ENCODE peak calls at places on chromosomes 13 and 19, in six cellular contexts. J is GM12878, V is K562, Y is HCT116, P is HepG2, R is H1. I is an unnamed sample.
A peak's percentile ranks its signal among the peaks of the same experiment; 100 is the strongest.

GRCh38 chr13:112814905-112815585 is 125.2 kb downstream of the ATP11A start:
- DNase-seq in J (no peak), V (no peak), Y (no peak), P (no peak), R (no peak), I (no peak)

GRCh38 chr13:24313449-24313848 is 4.1 kb downstream of the C1QTNF9 start:
- DNase-seq in J (no peak), V (no peak), Y (no peak), P (no peak), R (no peak), I (peak; percentile 13)

GRCh38 chr19:10419646-10420443 is 493 bp upstream of the PDE4A start:
- DNase-seq in J (no peak), V (peak; percentile 91), Y (peak; percentile 84), P (no peak), R (peak; percentile 92), I (peak; percentile 63)

GRCh38 chr13:113210834-113211233 is 1.4 kb downstream of the CUL4A start:
- DNase-seq in J (no peak), V (no peak), Y (no peak), P (no peak), R (no peak), I (no peak)

GRCh38 chr19:47232422-47233211 is 1.6 kb upstream of the BBC3 start:
- DNase-seq in J (no peak), V (peak; percentile 6), Y (no peak), P (no peak), R (no peak), I (no peak)

GRCh38 chr13:110405597-110406450 is 98.7 kb downstream of the COL4A2 start:
- DNase-seq in J (no peak), V (no peak), Y (no peak), P (no peak), R (no peak), I (no peak)

GRCh38 chr13:54593504-54593903 is 1564.9 kb downstream of the OLFM4 start:
- DNase-seq in J (no peak), V (no peak), Y (no peak), P (no peak), R (no peak), I (no peak)

GRCh38 chr13:112688560-112689497 is 1.0 kb upstream of the ATP11A start:
- DNase-seq in J (no peak), V (no peak), Y (no peak), P (peak; percentile 24), R (peak; percentile 65), I (no peak)

GRCh38 chr19:325173-325936 is 19.2 kb downstream of the MIER2 start:
- DNase-seq in J (no peak), V (no peak), Y (no peak), P (no peak), R (no peak), I (no peak)

GRCh38 chr19:48492925-48493717 is 18.5 kb downstream of the LMTK3 start:
- DNase-seq in J (peak; percentile 48), V (peak; percentile 95), Y (peak; percentile 98), P (peak; percentile 82), R (peak; percentile 98), I (peak; percentile 98)

GRCh38 chr13:27044837-27045570 is 126.6 kb downstream of the USP12 start:
- DNase-seq in J (peak; percentile 33), V (no peak), Y (no peak), P (no peak), R (peak; percentile 35), I (no peak)

GRCh38 chr19:2089001-2089711 is 7.0 kb downstream of the MOB3A start:
- DNase-seq in J (peak; percentile 78), V (no peak), Y (no peak), P (no peak), R (no peak), I (no peak)

GRCh38 chr19:8490873-8491272 is 11.6 kb downstream of the PRAM1 start:
- DNase-seq in J (no peak), V (no peak), Y (no peak), P (no peak), R (no peak), I (no peak)

GRCh38 chr19:31586282-31586681 is 237.0 kb upstream of the TSHZ3 start:
- DNase-seq in J (no peak), V (no peak), Y (no peak), P (no peak), R (no peak), I (no peak)

GRCh38 chr19:27905074-27905473 is 1307.9 kb downstream of the UQCRFS1 start:
- DNase-seq in J (no peak), V (no peak), Y (no peak), P (no peak), R (no peak), I (no peak)

GRCh38 chr13:79779761-79780160 is 298.8 kb downstream of the NDFIP2 start:
- DNase-seq in J (no peak), V (no peak), Y (no peak), P (peak; percentile 12), R (no peak), I (no peak)

GRCh38 chr13:60463787-60464186 is 66.8 kb downstream of the TDRD3 start:
- DNase-seq in J (no peak), V (no peak), Y (no peak), P (no peak), R (no peak), I (no peak)

GRCh38 chr19:30450101-30450500 is 77.9 kb downstream of the ZNF536 start:
- DNase-seq in J (no peak), V (no peak), Y (no peak), P (no peak), R (no peak), I (no peak)

GRCh38 chr13:113407531-113408393 is 43.8 kb upstream of the GRTP1 start:
- DNase-seq in J (no peak), V (no peak), Y (no peak), P (no peak), R (no peak), I (no peak)

GRCh38 chr19:19525611-19526380 is 2.9 kb upstream of the YJEFN3 start:
- DNase-seq in J (no peak), V (no peak), Y (no peak), P (no peak), R (no peak), I (no peak)

GRCh38 chr19:51703655-51704515 is 10.8 kb downstream of the SPACA6 start:
- DNase-seq in J (peak; percentile 45), V (peak; percentile 95), Y (peak; percentile 80), P (peak; percentile 77), R (peak; percentile 97), I (peak; percentile 90)

GRCh38 chr13:30026093-30026492 is 175.7 kb upstream of the UBL3 start:
- DNase-seq in J (no peak), V (no peak), Y (no peak), P (no peak), R (no peak), I (no peak)

GRCh38 chr13:47334173-47334572 is 437.3 kb upstream of the HTR2A start:
- DNase-seq in J (no peak), V (no peak), Y (no peak), P (no peak), R (no peak), I (no peak)

GRCh38 chr19:3950871-3951861 is 18.3 kb downstream of the NMRK2 start:
- DNase-seq in J (no peak), V (peak; percentile 81), Y (no peak), P (no peak), R (no peak), I (no peak)

GRCh38 chr19:9961103-9961502 is 24.8 kb upstream of the OLFM2 start:
- DNase-seq in J (no peak), V (no peak), Y (no peak), P (no peak), R (no peak), I (no peak)

GRCh38 chr13:28318418-28318995 is 176.4 kb downstream of the FLT1 start:
- DNase-seq in J (no peak), V (no peak), Y (no peak), P (no peak), R (no peak), I (no peak)

GRCh38 chr13:45133396-45134118 is 13.2 kb downstream of the GTF2F2 start:
- DNase-seq in J (no peak), V (no peak), Y (peak; percentile 23), P (no peak), R (no peak), I (no peak)

GRCh38 chr13:22915442-22916082 is 265.2 kb upstream of the SGCG start:
- DNase-seq in J (no peak), V (peak; percentile 22), Y (peak; percentile 22), P (no peak), R (peak; percentile 84), I (peak; percentile 24)

DNA sequence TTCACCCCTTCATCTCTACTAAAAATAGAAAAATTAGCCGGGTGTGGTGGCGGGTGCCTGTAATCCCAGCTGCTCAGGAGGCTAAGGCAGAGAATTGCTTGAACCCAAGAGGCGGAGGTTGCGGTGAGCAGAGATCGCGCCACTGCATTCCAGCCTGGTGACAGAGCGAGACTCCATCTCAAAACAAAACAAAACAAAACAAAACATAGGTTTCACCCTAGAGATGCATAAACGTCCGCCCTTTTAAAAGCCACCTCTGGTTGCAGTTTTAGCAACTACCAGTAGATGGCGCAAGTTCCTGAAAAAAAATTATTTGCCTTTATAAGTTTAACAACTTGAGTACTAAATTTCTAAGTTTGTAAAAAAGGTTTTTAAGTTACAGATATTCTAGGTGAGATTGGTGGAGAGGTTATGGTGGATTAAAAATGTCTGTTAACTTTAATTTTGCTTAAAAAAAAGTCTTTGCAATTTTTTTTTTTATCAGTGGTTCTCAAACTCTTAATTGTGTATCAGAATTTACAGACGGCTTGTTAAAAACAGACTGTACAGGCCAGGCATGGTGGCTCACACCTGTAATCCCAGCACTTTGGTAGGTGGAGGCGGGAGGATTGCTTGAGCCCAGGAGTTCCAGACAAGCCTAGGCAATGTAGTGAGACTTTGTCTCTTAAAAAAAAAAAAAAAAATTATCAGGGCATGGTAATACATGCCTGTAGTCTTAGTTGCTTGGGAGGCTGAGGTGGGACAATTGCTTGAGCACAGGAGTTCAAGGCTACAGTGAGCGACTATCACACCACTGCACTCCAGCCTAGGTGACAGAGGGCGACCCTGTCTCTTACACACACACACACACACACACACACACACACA is 42.1 kb downstream of the NAA16 start:
- DNase-seq in J (peak; percentile 30), V (peak; percentile 21), Y (peak; percentile 62), P (peak; percentile 35), R (no peak), I (no peak)
- TF ChIP-seq JUND in J (no peak), V (no peak), Y (no peak), P (no peak), R (no peak), I (no peak)

DNA sequence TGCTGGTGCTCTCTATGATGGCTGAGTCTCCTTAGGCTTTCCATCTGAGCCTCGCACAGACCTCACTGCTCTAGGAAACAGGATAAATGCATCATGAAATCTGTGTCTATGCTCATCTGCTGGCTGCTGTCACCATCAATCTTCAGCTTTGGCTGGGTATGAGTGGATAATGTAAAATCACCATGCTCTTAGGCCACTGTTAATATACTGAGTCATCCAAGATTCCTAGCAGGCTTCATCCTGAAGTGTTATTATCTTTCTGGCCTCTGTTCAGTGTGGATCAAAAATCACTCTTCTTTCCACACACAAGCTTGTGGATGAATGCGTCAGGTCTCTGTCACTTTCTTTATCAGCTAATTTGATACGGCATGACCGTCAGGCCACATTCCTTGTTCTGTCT is 317.4 kb downstream of the NALCN start:
- DNase-seq in J (no peak), V (no peak), Y (no peak), P (no peak), R (no peak), I (no peak)
- TF ChIP-seq JUND in J (no peak), V (no peak), Y (no peak), P (no peak), R (no peak), I (no peak)

GRCh38 chr19:41192574-41193419 is at the start of gene CYP2S1:
- DNase-seq in J (no peak), V (peak; percentile 94), Y (peak; percentile 15), P (no peak), R (peak; percentile 85), I (peak; percentile 65)
- TF ChIP-seq JUND in J (no peak), V (no peak), Y (no peak), P (no peak), R (no peak), I (no peak)

GRCh38 chr19:36916991-36917390 is 859 bp downstream of the ZNF568 start:
- DNase-seq in J (no peak), V (no peak), Y (no peak), P (no peak), R (no peak), I (peak; percentile 6)
- TF ChIP-seq JUND in J (no peak), V (no peak), Y (no peak), P (no peak), R (no peak), I (no peak)